ENCODE peak calls at places on chromosome 19, in ten cellular contexts. S, C, Q, J, X, G, D, O, R and M are unnamed samples.

GRCh38 chr19:43755256-43755801 is 567 bp upstream of the SMG9 start:
- DNase-seq in S (peak; percentile 88), C (peak; percentile 57), Q (peak; percentile 57), J (peak; percentile 80), X (no peak), G (peak; percentile 68), D (peak; percentile 88), O (peak; percentile 79), R (peak; percentile 88), M (no peak)

GRCh38 chr19:43711751-43712355 is 4.0 kb upstream of the IRGC start:
- DNase-seq in S (no peak), C (no peak), Q (no peak), J (no peak), X (no peak), G (no peak), D (no peak), O (no peak), R (no peak), M (no peak)

GRCh38 chr19:13585512-13585911 is 79.2 kb upstream of the CACNA1A start:
- DNase-seq in S (no peak), C (no peak), Q (no peak), J (no peak), X (no peak), G (no peak), D (no peak), O (no peak), R (no peak), M (no peak)

GRCh38 chr19:4456843-4457653 is 546 bp downstream of the UBXN6 start:
- DNase-seq in S (no peak), C (peak; percentile 71), Q (no peak), J (peak; percentile 58), X (no peak), G (no peak), D (peak; percentile 51), O (peak; percentile 89), R (peak; percentile 35), M (peak; percentile 42)

GRCh38 chr19:5894704-5895349 is 8.8 kb downstream of the NDUFA11 start:
- DNase-seq in S (no peak), C (no peak), Q (no peak), J (no peak), X (no peak), G (no peak), D (no peak), O (peak; percentile 15), R (no peak), M (no peak)

GRCh38 chr19:39413269-39413902 is 917 bp downstream of the PLEKHG2 start:
- DNase-seq in S (peak; percentile 92), C (no peak), Q (no peak), J (peak; percentile 49), X (no peak), G (no peak), D (peak; percentile 81), O (peak; percentile 75), R (peak; percentile 74), M (no peak)

GRCh38 chr19:15871570-15871969 is 26.3 kb downstream of the CYP4F2 start:
- DNase-seq in S (no peak), C (no peak), Q (no peak), J (no peak), X (no peak), G (no peak), D (no peak), O (peak; percentile 44), R (no peak), M (no peak)

GRCh38 chr19:54203151-54203611 is 2.5 kb downstream of the RPS9 start:
- DNase-seq in S (no peak), C (no peak), Q (no peak), J (no peak), X (no peak), G (no peak), D (no peak), O (no peak), R (no peak), M (no peak)

GRCh38 chr19:57103573-57104277 is 16.1 kb upstream of the USP29 start:
- DNase-seq in S (peak; percentile 67), C (peak; percentile 31), Q (peak; percentile 45), J (peak; percentile 48), X (peak; percentile 0), G (no peak), D (peak; percentile 39), O (peak; percentile 72), R (peak; percentile 28), M (peak; percentile 35)

GRCh38 chr19:4620675-4621074 is 18.6 kb upstream of the TNFAIP8L1 start:
- DNase-seq in S (no peak), C (no peak), Q (no peak), J (no peak), X (no peak), G (no peak), D (no peak), O (peak; percentile 7), R (no peak), M (no peak)

GRCh38 chr19:3387645-3388589 is 21.5 kb downstream of the NFIC start:
- DNase-seq in S (peak; percentile 97), C (no peak), Q (peak; percentile 68), J (no peak), X (no peak), G (peak; percentile 93), D (peak; percentile 88), O (no peak), R (peak; percentile 44), M (peak; percentile 61)

DNA sequence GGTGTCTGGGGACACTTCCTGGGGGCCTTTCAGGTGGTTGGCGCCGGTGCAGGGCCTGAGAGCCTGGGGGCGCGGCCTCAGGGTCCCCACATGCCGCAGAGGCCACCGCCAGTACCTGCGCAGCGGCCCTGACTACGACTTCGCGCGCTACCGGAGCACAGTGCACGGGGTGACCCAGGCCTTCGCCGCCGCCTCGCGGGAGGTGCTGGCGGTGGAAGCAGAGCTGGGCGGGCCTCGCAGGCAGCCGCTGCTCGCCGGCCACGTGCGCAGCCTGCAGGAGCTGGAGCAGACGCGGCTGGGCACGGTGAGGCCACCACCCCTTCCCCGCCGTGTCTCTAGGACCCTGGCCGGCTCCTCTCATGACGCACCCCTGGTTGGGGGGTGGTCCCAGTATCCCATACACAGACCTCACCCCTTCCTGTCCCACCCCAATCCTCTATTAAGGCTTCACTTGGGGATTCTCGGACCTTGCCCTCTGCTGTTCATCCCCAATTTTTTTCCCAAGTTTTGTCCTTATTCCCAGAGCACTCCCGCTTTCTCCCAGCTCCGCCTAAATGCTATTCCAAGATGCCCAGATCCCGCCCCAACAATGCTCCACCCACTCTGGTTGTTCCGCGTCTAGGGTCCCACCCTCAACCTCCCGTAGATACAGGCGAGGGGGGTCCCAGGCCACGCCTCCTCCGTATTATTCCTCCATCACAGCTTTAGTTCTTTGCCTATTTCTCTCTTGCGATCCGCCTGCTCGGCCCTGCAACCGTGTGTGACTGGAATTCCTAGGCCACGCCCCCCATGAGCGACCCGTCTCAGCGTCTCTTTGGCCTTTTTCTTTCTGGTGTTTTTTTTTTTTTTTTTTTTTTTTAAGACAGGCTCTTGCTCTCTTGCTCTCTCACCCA is 1.0 kb downstream of the REX1BD start:
- DNase-seq in S (peak; percentile 88), C (peak; percentile 93), Q (no peak), J (peak; percentile 53), X (no peak), G (peak; percentile 48), D (peak; percentile 71), O (peak; percentile 82), R (peak; percentile 51), M (no peak)
- TF ChIP-seq CTCF in S (peak; percentile 35), C (no peak), Q (no peak), J (no peak), X (peak; percentile 2), G (peak; percentile 13), D (peak; percentile 38), O (no peak), R (no peak), M (no peak)

DNA sequence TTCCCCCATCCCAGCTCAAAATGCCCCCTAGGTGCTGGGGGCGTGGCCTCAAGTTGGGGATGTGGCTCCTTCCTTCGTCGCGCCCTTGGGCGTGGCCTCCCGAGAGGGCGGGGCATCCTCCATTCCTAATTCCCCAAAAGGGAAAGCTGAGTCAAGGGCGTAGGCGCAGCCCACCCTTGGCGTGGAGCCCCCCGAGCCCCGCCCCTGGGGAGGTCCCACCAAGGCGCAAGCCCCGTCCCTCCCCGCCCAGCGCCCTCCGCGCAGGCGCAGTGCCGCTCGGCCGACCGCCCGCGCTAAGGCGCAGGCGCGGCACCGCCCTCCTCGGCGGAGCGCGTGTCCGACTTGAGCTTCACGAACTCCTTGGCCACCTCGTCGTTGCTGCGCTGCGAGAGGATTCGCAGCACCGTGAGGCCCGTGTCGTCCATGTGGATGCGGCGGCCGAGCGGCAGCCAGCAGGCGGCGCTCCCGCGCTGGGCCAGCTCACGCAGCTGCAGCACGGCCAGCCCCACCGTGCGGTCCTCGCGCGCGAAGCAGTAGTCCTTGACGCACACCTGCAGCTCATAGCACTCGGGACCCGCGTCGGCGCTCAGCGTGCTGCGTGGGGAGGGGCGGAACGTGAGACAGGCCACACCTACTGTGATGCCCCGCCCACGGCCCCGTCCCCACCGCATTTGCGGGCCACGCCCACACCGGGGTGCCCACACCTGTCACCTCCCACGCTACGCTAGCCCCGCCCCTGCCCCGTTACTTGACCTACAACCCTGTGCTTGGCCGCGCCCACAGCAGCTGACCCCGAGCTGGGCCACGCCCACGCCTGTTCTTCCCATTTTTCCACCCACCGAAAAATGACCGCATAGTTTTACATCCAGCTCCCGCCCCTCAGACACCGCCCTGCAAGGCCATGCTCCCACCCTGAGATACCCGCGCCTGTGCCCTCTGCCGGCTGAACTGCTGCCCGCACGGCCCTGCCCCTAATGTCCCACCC is 50.6 kb downstream of the COLGALT1 start:
- DNase-seq in S (peak; percentile 83), C (peak; percentile 96), Q (peak; percentile 64), J (peak; percentile 82), X (no peak), G (peak; percentile 12), D (peak; percentile 67), O (peak; percentile 91), R (peak; percentile 72), M (peak; percentile 5)
- TF ChIP-seq CTCF in S (peak; percentile 71), C (peak; percentile 79), Q (peak; percentile 38), J (no peak), X (peak; percentile 48), G (peak; percentile 60), D (peak; percentile 74), O (peak; percentile 94), R (peak; percentile 30), M (peak; percentile 31)

DNA sequence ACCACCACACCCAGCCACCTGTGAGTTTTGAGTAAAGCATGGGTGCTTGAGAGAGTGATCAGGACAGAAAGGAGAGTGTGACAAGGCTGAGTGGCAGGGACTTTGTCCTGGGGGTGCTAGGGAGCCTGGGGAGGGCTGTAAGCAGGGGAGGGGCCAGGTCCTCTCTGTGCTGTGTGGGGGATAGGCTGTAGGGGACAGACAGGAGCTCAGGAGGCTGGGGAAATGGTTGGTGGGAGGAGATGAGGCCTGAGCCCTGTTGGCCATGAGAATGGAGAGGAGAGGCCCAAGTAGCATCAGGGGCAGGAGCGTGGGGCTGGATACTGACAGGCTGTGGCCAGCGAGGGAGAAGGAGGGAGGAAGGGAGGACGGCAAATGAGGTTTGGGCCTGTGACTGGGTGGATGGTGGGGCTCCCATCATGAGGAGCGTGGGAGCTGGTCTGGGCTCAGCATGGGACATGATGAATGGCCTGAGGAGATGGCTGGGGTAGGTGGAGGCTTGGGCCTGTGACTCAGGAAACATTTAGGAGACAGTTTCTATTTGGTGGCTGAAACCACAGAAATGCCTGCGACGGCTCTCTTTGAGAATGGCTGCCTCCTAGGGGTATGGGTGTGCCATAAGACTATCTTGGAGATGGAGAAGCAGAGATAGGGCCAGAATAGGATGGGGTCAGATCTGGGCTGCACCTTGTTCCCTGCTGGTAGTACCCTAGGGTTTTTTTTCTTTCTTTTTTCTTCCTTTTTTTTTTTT is 25.0 kb downstream of the GRIN2D start:
- DNase-seq in S (no peak), C (peak; percentile 41), Q (no peak), J (no peak), X (no peak), G (no peak), D (no peak), O (no peak), R (no peak), M (no peak)
- TF ChIP-seq CTCF in S (no peak), C (peak; percentile 27), Q (no peak), J (no peak), X (peak; percentile 22), G (no peak), D (no peak), O (no peak), R (no peak), M (no peak)

GRCh38 chr19:45178262-45179062 is at the start of gene BLOC1S3:
- DNase-seq in S (peak; percentile 100), C (peak; percentile 100), Q (peak; percentile 100), J (peak; percentile 100), X (peak; percentile 100), G (peak; percentile 100), D (peak; percentile 100), O (peak; percentile 95), R (peak; percentile 100), M (peak; percentile 100)
- TF ChIP-seq CTCF in S (peak; percentile 21), C (peak; percentile 65), Q (peak; percentile 10), J (peak; percentile 39), X (peak; percentile 35), G (peak; percentile 2), D (peak; percentile 51), O (peak; percentile 38), R (no peak), M (peak; percentile 33)